ENCODE peak calls at places on chromosomes 4 and X, in five cellular contexts. H, M, K, Y and N are unnamed samples.

GRCh38 chr4:70714061-70714468 is 7.7 kb upstream of the RUFY3 start:
- DNase-seq in H (no peak), M (no peak), K (peak; percentile 25), Y (no peak), N (no peak)

GRCh38 chr4:1237981-1238675 is 10.8 kb downstream of the CTBP1 start:
- DNase-seq in H (peak; percentile 64), M (no peak), K (no peak), Y (peak; percentile 11), N (no peak)

GRCh38 chrX:37678574-37678973 is 7.0 kb upstream of the XK start:
- DNase-seq in H (no peak), M (no peak), K (no peak), Y (no peak), N (no peak)

GRCh38 chr4:99808260-99808857 is 8.3 kb upstream of the DAPP1 start:
- DNase-seq in H (peak; percentile 78), M (peak; percentile 76), K (peak; percentile 21), Y (no peak), N (peak; percentile 79)

GRCh38 chr4:41709844-41710481 is 38.6 kb downstream of the PHOX2B start:
- DNase-seq in H (no peak), M (no peak), K (peak; percentile 97), Y (no peak), N (no peak)

GRCh38 chr4:1055721-1056590 is 44.5 kb downstream of the FGFRL1 start:
- DNase-seq in H (peak; percentile 69), M (peak; percentile 71), K (peak; percentile 48), Y (no peak), N (peak; percentile 46)

GRCh38 chrX:130171446-130172126 is at the start of gene RAB33A:
- DNase-seq in H (peak; percentile 64), M (peak; percentile 56), K (no peak), Y (peak; percentile 29), N (peak; percentile 66)

GRCh38 chr4:154590329-154591006 is at the start of gene FGA:
- DNase-seq in H (no peak), M (peak; percentile 50), K (no peak), Y (no peak), N (no peak)

GRCh38 chrX:8748855-8749254 is 16.9 kb upstream of the ANOS1 start:
- DNase-seq in H (no peak), M (peak; percentile 43), K (peak; percentile 43), Y (no peak), N (no peak)

GRCh38 chr4:112147697-112148096 is 2.4 kb downstream of the FAM241A start:
- DNase-seq in H (no peak), M (no peak), K (no peak), Y (no peak), N (no peak)

GRCh38 chr4:185305979-185306442 is 89.7 kb downstream of the LRP2BP start:
- DNase-seq in H (no peak), M (peak; percentile 92), K (peak; percentile 97), Y (no peak), N (no peak)

GRCh38 chr4:54998991-54999390 is 126.4 kb downstream of the KDR start:
- DNase-seq in H (no peak), M (peak; percentile 24), K (peak; percentile 4), Y (no peak), N (no peak)

GRCh38 chrX:781216-782211 is 150.9 kb downstream of the SHOX start:
- DNase-seq in H (no peak), M (peak; percentile 43), K (no peak), Y (no peak), N (no peak)

GRCh38 chrX:1609311-1609710 is 5.5 kb upstream of the ASMT start:
- DNase-seq in H (no peak), M (no peak), K (no peak), Y (no peak), N (no peak)

GRCh38 chrX:140815868-140816267 is 106.3 kb downstream of the LINC00632 start:
- DNase-seq in H (no peak), M (no peak), K (peak; percentile 10), Y (no peak), N (no peak)

GRCh38 chr4:86223472-86223871 is 136.4 kb downstream of the MAPK10 start:
- DNase-seq in H (no peak), M (peak; percentile 31), K (peak; percentile 13), Y (no peak), N (no peak)

GRCh38 chrX:47030339-47030738 is 47.9 kb upstream of the RGN start:
- DNase-seq in H (no peak), M (peak; percentile 73), K (peak; percentile 68), Y (no peak), N (no peak)

GRCh38 chr4:183323295-183323694 is 1.1 kb upstream of the CLDN24 start:
- DNase-seq in H (no peak), M (no peak), K (no peak), Y (no peak), N (no peak)

GRCh38 chr4:47122592-47123291 is 91.4 kb downstream of the GABRB1 start:
- DNase-seq in H (no peak), M (peak; percentile 79), K (peak; percentile 81), Y (no peak), N (no peak)

GRCh38 chrX:111262086-111262485 is 8.2 kb downstream of the CAPN6 start:
- DNase-seq in H (no peak), M (no peak), K (no peak), Y (no peak), N (no peak)

GRCh38 chrX:155544886-155545285 is 67.9 kb downstream of the TMLHE start:
- DNase-seq in H (no peak), M (no peak), K (no peak), Y (no peak), N (no peak)

GRCh38 chr4:67721770-67722597 is 21.0 kb upstream of the UBA6 start:
- DNase-seq in H (no peak), M (peak; percentile 28), K (peak; percentile 78), Y (no peak), N (no peak)

GRCh38 chrX:129957241-129958099 is 25.0 kb upstream of the BCORL1 start:
- DNase-seq in H (peak; percentile 89), M (peak; percentile 79), K (peak; percentile 16), Y (peak; percentile 61), N (peak; percentile 65)

GRCh38 chr4:105619193-105619931 is 66.9 kb downstream of the ARHGEF38 start:
- DNase-seq in H (peak; percentile 89), M (no peak), K (no peak), Y (no peak), N (peak; percentile 97)

GRCh38 chr4:170610464-170610863 is 520.7 kb upstream of the AADAT start:
- DNase-seq in H (no peak), M (no peak), K (no peak), Y (no peak), N (no peak)

GRCh38 chr4:147560632-147561031 is 56.6 kb upstream of the TMEM184C start:
- DNase-seq in H (no peak), M (no peak), K (peak; percentile 82), Y (no peak), N (no peak)

GRCh38 chr4:8920289-8920965 is 48.8 kb upstream of the HMX1 start:
- DNase-seq in H (peak; percentile 55), M (no peak), K (no peak), Y (no peak), N (no peak)

GRCh38 chr4:183469936-183470335 is 25.5 kb downstream of the CDKN2AIP start:
- DNase-seq in H (no peak), M (no peak), K (peak; percentile 61), Y (no peak), N (no peak)

GRCh38 chr4:57575465-57575864 is 465.3 kb upstream of the IGFBP7 start:
- DNase-seq in H (no peak), M (no peak), K (no peak), Y (no peak), N (no peak)

GRCh38 chrX:20718592-20718991 is 451.9 kb upstream of the RPS6KA3 start:
- DNase-seq in H (no peak), M (peak; percentile 39), K (no peak), Y (no peak), N (no peak)

GRCh38 chrX:9845574-9845948 is 59.3 kb downstream of the SHROOM2 start:
- DNase-seq in H (no peak), M (no peak), K (peak; percentile 29), Y (no peak), N (no peak)

GRCh38 chr4:147731611-147732515 is at the start of gene ARHGAP10:
- DNase-seq in H (peak; percentile 88), M (peak; percentile 84), K (peak; percentile 82), Y (peak; percentile 75), N (peak; percentile 73)

GRCh38 chr4:84680956-84681355 is 98.0 kb downstream of the CDS1 start:
- DNase-seq in H (no peak), M (no peak), K (no peak), Y (no peak), N (no peak)

DNA sequence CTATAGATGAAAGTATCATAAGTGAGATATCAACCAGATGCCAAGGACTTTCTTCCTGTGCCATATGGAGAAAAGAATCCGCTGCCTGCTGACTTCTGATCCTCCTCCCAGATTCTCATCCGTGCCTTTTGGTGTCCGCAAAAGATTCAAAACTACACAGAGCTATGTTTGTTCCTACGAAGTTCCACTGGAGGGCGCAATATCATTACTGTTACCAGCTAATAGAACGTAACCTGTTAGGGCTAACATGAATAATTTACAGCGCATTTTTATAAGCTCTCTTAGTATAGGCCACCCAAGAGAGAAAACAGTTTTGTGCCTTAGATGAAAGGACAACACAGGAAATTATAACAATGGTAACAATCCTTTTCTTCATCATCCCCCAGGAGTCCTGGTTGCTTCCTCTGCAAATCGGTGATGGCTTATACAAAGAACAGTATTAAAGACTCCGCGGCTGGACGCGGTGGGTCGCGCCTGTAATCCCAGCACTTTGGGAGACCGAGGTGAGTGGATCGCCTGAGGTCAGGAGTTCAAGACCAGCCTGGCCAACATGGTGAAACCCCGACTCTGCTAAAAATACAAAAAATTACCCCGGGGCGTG is 22.8 kb upstream of the CENPVL3 start:
- DNase-seq in H (no peak), M (peak; percentile 67), K (peak; percentile 60), Y (no peak), N (no peak)
- TF ChIP-seq CTCF in H (peak; percentile 26), M (peak; percentile 68), K (peak; percentile 59), Y (no peak), N (peak; percentile 15)

GRCh38 chr4:140739971-140740370 is 16.2 kb downstream of the TBC1D9 start:
- DNase-seq in H (no peak), M (no peak), K (no peak), Y (no peak), N (no peak)
- H3K27ac ChIP-seq in H (no peak overlapping the region), M (no peak overlapping the region), K (no peak overlapping the region), Y (no peak overlapping the region), N (no peak overlapping the region)

GRCh38 chr4:117545042-117545441 is 459.7 kb upstream of the TRAM1L1 start:
- DNase-seq in H (no peak), M (no peak), K (no peak), Y (no peak), N (no peak)

GRCh38 chr4:117549624-117550023 is 464.2 kb upstream of the TRAM1L1 start:
- DNase-seq in H (no peak), M (no peak), K (no peak), Y (no peak), N (no peak)
- H3K4me3 ChIP-seq in H (no peak overlapping the region), M (no peak overlapping the region), K (no peak overlapping the region), Y (no peak overlapping the region), N (no peak overlapping the region)

DNA sequence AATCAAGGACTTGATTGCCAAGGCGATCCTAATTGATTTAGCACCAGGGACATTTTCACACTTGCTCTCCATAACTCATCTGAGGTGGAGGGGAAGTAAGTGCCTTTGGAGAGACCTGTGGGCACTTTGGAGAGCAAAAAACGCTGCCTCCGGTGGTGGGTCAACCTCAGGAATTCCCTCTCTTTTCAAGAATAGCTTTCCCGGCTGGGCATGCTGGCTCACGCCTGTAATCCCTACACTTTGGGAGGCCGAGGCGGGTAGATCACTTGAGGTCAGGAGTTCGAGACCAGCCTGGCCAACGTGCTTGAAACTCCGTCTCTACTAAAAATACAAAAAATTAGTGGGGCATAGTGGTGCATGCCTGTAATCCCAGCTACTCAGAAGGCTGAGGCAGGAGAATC is 49.2 kb downstream of the PRPS1 start:
- DNase-seq in H (no peak), M (peak; percentile 42), K (no peak), Y (no peak), N (no peak)
- TF ChIP-seq CTCF in H (no peak), M (peak; percentile 19), K (no peak), Y (no peak), N (no peak)